ENCODE peak calls at places on chromosomes 4 and X, in five cellular contexts. One of them, this sample, is unnamed.

GRCh38 chr4:7984286-7984925 is 44.7 kb upstream of the AFAP1 start:
- DNase-seq in CD8-positive, alpha-beta T cell: no peak
- DNase-seq in lower lobe of right lung: no peak
- DNase-seq in heart right ventricle: no peak
- DNase-seq in brain microvascular endothelial cell: no peak
- DNase-seq in this sample: no peak

GRCh38 chrX:50470103-50471031 is at the start of gene DGKK:
- DNase-seq in CD8-positive, alpha-beta T cell: no peak
- DNase-seq in lower lobe of right lung: no peak
- DNase-seq in heart right ventricle: no peak
- DNase-seq in brain microvascular endothelial cell: no peak
- DNase-seq in this sample: no peak

GRCh38 chr4:85701881-85702321 is 227.0 kb downstream of the ARHGAP24 start:
- DNase-seq in CD8-positive, alpha-beta T cell: no peak
- DNase-seq in lower lobe of right lung: no peak
- DNase-seq in heart right ventricle: no peak
- DNase-seq in brain microvascular endothelial cell: no peak
- DNase-seq in this sample: no peak

GRCh38 chrX:2894885-2895292 is 34.2 kb downstream of the ARSD start:
- DNase-seq in CD8-positive, alpha-beta T cell: no peak
- DNase-seq in lower lobe of right lung: no peak
- DNase-seq in heart right ventricle: no peak
- DNase-seq in brain microvascular endothelial cell: no peak
- DNase-seq in this sample: peak; percentile 63

GRCh38 chr4:116839826-116840225 is 245.6 kb downstream of the TRAM1L1 start:
- DNase-seq in CD8-positive, alpha-beta T cell: no peak
- DNase-seq in lower lobe of right lung: no peak
- DNase-seq in heart right ventricle: no peak
- DNase-seq in brain microvascular endothelial cell: no peak
- DNase-seq in this sample: no peak

GRCh38 chr4:23837366-23837765 is 52.5 kb downstream of the PPARGC1A start:
- DNase-seq in CD8-positive, alpha-beta T cell: no peak
- DNase-seq in lower lobe of right lung: no peak
- DNase-seq in heart right ventricle: no peak
- DNase-seq in brain microvascular endothelial cell: no peak
- DNase-seq in this sample: no peak

GRCh38 chr4:80387390-80388283 is 52.1 kb downstream of the CFAP299 start:
- DNase-seq in CD8-positive, alpha-beta T cell: no peak
- DNase-seq in lower lobe of right lung: no peak
- DNase-seq in heart right ventricle: no peak
- DNase-seq in brain microvascular endothelial cell: no peak
- DNase-seq in this sample: no peak

GRCh38 chrX:47030339-47030738 is 47.9 kb upstream of the RGN start:
- DNase-seq in CD8-positive, alpha-beta T cell: no peak
- DNase-seq in lower lobe of right lung: no peak
- DNase-seq in heart right ventricle: peak; percentile 32
- DNase-seq in brain microvascular endothelial cell: peak; percentile 47
- DNase-seq in this sample: peak; percentile 70

GRCh38 chr4:109296545-109296944 is 5.9 kb downstream of the COL25A1 start:
- DNase-seq in CD8-positive, alpha-beta T cell: no peak
- DNase-seq in lower lobe of right lung: no peak
- DNase-seq in heart right ventricle: no peak
- DNase-seq in brain microvascular endothelial cell: no peak
- DNase-seq in this sample: no peak

GRCh38 chr4:102723511-102723910 is 37.3 kb downstream of the MANBA start:
- DNase-seq in CD8-positive, alpha-beta T cell: no peak
- DNase-seq in lower lobe of right lung: no peak
- DNase-seq in heart right ventricle: no peak
- DNase-seq in brain microvascular endothelial cell: no peak
- DNase-seq in this sample: no peak

GRCh38 chr4:185396724-185397402 is at the start of gene ANKRD37:
- DNase-seq in CD8-positive, alpha-beta T cell: peak; percentile 19
- DNase-seq in lower lobe of right lung: peak; percentile 77
- DNase-seq in heart right ventricle: peak; percentile 23
- DNase-seq in brain microvascular endothelial cell: peak; percentile 38
- DNase-seq in this sample: no peak

GRCh38 chr4:185398618-185399017 is 2.0 kb downstream of the ANKRD37 start:
- DNase-seq in CD8-positive, alpha-beta T cell: no peak
- DNase-seq in lower lobe of right lung: no peak
- DNase-seq in heart right ventricle: no peak
- DNase-seq in brain microvascular endothelial cell: no peak
- DNase-seq in this sample: peak; percentile 24

GRCh38 chr4:185395255-185395955 is at the start of gene LRP2BP:
- DNase-seq in CD8-positive, alpha-beta T cell: no peak
- DNase-seq in lower lobe of right lung: no peak
- DNase-seq in heart right ventricle: no peak
- DNase-seq in brain microvascular endothelial cell: no peak
- DNase-seq in this sample: no peak

GRCh38 chr4:185395956-185396723 is 416 bp upstream of the LRP2BP start:
- DNase-seq in CD8-positive, alpha-beta T cell: peak; percentile 95
- DNase-seq in lower lobe of right lung: peak; percentile 97
- DNase-seq in heart right ventricle: peak; percentile 96
- DNase-seq in brain microvascular endothelial cell: peak; percentile 96
- DNase-seq in this sample: peak; percentile 98

GRCh38 chr4:185399466-185399865 is 2.8 kb downstream of the ANKRD37 start:
- DNase-seq in CD8-positive, alpha-beta T cell: no peak
- DNase-seq in lower lobe of right lung: no peak
- DNase-seq in heart right ventricle: no peak
- DNase-seq in brain microvascular endothelial cell: no peak
- DNase-seq in this sample: no peak
- H3K4me3 ChIP-seq in CD8-positive, alpha-beta T cell: no peak overlapping the region
- H3K4me3 ChIP-seq in lower lobe of right lung: peak overlapping the region; percentile 9
- H3K4me3 ChIP-seq in heart right ventricle: no peak overlapping the region
- H3K4me3 ChIP-seq in brain microvascular endothelial cell: no peak overlapping the region
- H3K4me3 ChIP-seq in this sample: no peak overlapping the region

GRCh38 chr4:186079698-186080097 is 10.7 kb downstream of the TLR3 start:
- DNase-seq in CD8-positive, alpha-beta T cell: no peak
- DNase-seq in lower lobe of right lung: no peak
- DNase-seq in heart right ventricle: no peak
- DNase-seq in brain microvascular endothelial cell: no peak
- DNase-seq in this sample: no peak

GRCh38 chr4:186078977-186079697 is 10.2 kb downstream of the TLR3 start:
- DNase-seq in CD8-positive, alpha-beta T cell: no peak
- DNase-seq in lower lobe of right lung: no peak
- DNase-seq in heart right ventricle: no peak
- DNase-seq in brain microvascular endothelial cell: peak; percentile 14
- DNase-seq in this sample: no peak

DNA sequence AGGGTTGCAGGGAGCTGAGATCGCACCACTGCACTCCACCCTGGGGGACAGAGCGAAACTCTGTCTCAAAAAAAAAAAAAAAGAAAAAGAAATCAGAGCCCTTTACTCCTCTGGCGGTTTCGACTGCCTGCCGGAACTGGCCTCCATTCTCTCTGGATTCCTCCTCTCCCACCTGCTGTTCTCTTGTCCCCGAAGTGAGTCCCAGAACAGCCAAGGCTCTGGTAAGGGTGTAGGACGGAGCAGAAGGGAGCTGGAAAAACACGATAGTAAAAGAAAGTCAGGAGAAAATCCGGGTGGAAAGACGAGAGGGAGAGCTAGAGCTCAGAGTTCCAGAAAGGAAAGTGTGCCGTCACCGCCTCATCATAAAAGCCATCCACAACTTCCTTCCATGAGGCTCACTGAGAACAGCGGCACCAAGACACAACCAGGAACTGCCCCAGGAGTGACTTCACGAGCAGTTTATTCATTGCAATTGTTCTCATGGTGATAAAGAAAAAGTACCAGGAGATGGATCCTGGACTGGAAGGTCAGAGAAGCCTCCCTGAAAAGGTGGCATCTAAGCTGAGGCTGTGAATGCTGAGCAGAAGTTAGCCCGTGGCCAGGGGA is 12.3 kb downstream of the TLR3 start:
- DNase-seq in CD8-positive, alpha-beta T cell: no peak
- DNase-seq in lower lobe of right lung: no peak
- DNase-seq in heart right ventricle: no peak
- DNase-seq in brain microvascular endothelial cell: no peak
- DNase-seq in this sample: no peak
- H3K4me3 ChIP-seq in CD8-positive, alpha-beta T cell: no peak overlapping the region
- H3K4me3 ChIP-seq in lower lobe of right lung: no peak overlapping the region
- H3K4me3 ChIP-seq in heart right ventricle: no peak overlapping the region
- H3K4me3 ChIP-seq in brain microvascular endothelial cell: no peak overlapping the region
- H3K4me3 ChIP-seq in this sample: no peak overlapping the region

GRCh38 chr4:173121044-173121685 is 47.4 kb upstream of the GALNT7 start:
- DNase-seq in CD8-positive, alpha-beta T cell: no peak
- DNase-seq in lower lobe of right lung: no peak
- DNase-seq in heart right ventricle: peak; percentile 11
- DNase-seq in brain microvascular endothelial cell: peak; percentile 37
- DNase-seq in this sample: no peak
- H3K4me3 ChIP-seq in CD8-positive, alpha-beta T cell: no peak overlapping the region
- H3K4me3 ChIP-seq in lower lobe of right lung: no peak overlapping the region
- H3K4me3 ChIP-seq in heart right ventricle: no peak overlapping the region
- H3K4me3 ChIP-seq in brain microvascular endothelial cell: no peak overlapping the region
- H3K4me3 ChIP-seq in this sample: no peak overlapping the region

DNA sequence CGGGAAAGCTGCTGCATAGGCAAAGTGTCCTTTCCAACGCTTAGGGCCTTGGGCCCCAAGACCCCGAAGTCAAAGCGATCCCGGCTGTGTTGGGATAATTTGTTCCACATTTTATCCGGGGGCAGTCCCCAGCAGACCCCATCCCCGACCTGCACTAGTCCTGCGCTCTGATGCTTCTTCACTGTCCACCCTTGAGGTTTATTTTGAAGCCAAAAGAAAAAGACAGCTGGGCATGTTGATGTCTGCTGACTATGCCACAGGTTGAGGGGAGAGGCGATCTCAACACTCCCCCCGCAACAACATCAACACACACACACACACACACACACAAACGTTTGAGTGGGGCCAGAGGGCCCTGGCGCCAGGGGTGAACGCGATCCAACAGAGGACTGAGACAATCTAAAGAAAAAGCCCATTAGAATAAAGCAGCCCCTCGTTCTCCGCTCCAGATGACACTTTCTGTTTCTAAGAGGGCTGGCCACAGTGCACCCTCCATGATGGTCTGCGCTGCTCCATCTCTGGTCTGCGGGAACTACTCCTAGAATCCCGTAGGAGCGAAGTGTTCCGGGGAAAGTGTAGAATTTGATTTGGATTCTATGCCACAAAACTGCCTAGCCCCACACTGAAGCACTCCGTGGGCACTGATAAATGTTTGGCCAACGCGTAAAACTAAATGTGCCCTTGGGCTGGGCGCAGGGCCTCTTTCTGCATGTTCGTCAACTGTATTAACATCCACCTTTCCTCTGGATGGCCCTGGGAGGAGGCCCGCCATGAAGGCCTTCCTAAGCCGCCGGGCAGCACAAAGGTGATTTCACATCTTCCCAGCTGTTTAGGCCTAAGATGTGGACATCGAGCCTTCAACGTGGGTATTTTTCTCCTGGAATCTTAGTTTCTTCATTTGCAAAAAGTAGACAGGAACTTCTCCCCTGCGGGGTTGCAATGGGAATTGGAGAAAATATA is 2.4 kb downstream of the MSX1 start:
- DNase-seq in CD8-positive, alpha-beta T cell: no peak
- DNase-seq in lower lobe of right lung: no peak
- DNase-seq in heart right ventricle: no peak
- DNase-seq in brain microvascular endothelial cell: no peak
- DNase-seq in this sample: no peak
- H3K4me3 ChIP-seq in CD8-positive, alpha-beta T cell: no peak overlapping the region
- H3K4me3 ChIP-seq in lower lobe of right lung: peak overlapping the region; percentile 70
- H3K4me3 ChIP-seq in heart right ventricle: peak overlapping the region; percentile 87
- H3K4me3 ChIP-seq in brain microvascular endothelial cell: peak overlapping the region; percentile 58
- H3K4me3 ChIP-seq in this sample: peak overlapping the region; percentile 90

DNA sequence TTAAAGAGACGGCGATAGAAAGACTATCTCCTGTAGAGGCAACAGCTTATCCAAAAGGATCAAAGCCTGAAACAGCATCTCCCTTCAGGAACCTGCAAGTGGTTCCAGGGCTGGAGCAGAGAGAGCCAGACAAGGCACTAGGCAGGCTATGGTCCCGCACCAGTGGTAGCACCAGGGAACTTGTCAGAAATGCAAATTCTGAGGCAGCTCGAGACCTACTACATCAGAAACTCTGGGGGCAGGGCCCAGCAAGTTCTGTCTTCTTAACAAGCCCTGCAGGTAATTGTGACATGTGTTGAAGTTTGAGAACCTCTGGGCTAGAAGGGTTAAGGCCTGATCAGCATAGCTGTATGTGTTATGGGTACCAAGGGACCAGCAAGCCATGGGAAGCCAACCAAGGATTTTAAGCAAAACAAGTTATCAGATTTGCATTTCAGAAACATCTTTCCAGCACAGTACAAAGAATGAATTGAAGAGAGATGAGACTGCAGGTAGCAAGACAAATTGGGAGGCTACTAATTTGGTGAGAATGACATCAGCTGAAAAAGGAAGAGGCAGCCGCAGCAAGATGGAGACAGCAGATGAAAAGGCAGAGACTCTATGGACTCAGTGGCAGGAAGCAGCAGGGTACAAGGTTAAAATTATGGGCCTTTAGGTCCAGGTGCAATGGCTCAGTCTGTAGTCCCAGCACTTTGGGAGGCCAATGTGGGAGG is 139.7 kb downstream of the TSPAN5 start:
- DNase-seq in CD8-positive, alpha-beta T cell: no peak
- DNase-seq in lower lobe of right lung: no peak
- DNase-seq in heart right ventricle: no peak
- DNase-seq in brain microvascular endothelial cell: no peak
- DNase-seq in this sample: no peak
- H3K4me3 ChIP-seq in CD8-positive, alpha-beta T cell: no peak overlapping the region
- H3K4me3 ChIP-seq in lower lobe of right lung: no peak overlapping the region
- H3K4me3 ChIP-seq in heart right ventricle: no peak overlapping the region
- H3K4me3 ChIP-seq in brain microvascular endothelial cell: no peak overlapping the region
- H3K4me3 ChIP-seq in this sample: no peak overlapping the region

DNA sequence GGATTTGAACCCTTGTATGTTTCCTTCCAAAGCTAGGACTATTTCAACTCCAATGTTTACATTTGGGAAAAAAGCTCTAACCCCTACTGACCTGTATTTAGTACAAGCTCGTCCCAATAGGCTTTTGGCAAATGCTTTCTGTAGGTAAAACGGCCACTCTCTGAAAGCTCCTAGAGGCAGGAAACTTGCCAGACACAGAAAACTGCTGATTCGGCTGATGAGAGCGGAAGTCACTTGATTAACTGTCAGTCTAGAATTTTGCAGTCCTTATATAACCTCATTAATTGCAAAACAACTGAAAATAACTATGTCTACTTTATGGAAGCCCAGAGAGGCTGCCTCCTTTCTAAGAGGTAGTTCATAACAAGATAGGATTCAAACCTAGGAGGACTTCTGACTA is 108.1 kb downstream of the TSPAN7 start:
- DNase-seq in CD8-positive, alpha-beta T cell: no peak
- DNase-seq in lower lobe of right lung: no peak
- DNase-seq in heart right ventricle: no peak
- DNase-seq in brain microvascular endothelial cell: no peak
- DNase-seq in this sample: no peak
- H3K4me3 ChIP-seq in CD8-positive, alpha-beta T cell: no peak overlapping the region
- H3K4me3 ChIP-seq in lower lobe of right lung: no peak overlapping the region
- H3K4me3 ChIP-seq in heart right ventricle: no peak overlapping the region
- H3K4me3 ChIP-seq in brain microvascular endothelial cell: no peak overlapping the region
- H3K4me3 ChIP-seq in this sample: no peak overlapping the region

DNA sequence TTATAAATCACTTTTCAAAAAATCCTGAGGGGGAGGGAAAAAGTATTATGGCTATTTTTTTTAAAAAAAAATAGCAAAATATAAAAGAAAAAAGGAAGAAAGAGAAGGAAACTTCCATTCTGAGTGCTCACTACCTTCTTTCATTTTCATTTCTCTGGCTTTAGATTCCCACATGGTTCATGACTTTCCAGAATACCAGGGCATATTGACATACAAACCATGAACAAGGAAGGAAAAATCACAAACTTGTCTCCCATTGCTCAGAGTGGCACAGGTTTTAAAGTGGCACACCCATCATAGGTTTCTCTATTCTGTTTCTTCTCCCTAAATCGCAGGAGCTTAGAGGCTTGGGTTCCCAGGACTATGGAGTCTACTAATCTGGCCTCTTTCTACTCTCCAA is 136.3 kb upstream of the CXXC4 start:
- DNase-seq in CD8-positive, alpha-beta T cell: no peak
- DNase-seq in lower lobe of right lung: no peak
- DNase-seq in heart right ventricle: no peak
- DNase-seq in brain microvascular endothelial cell: no peak
- DNase-seq in this sample: no peak
- H3K4me3 ChIP-seq in CD8-positive, alpha-beta T cell: no peak overlapping the region
- H3K4me3 ChIP-seq in lower lobe of right lung: no peak overlapping the region
- H3K4me3 ChIP-seq in heart right ventricle: no peak overlapping the region
- H3K4me3 ChIP-seq in brain microvascular endothelial cell: no peak overlapping the region
- H3K4me3 ChIP-seq in this sample: no peak overlapping the region